ENCODE peak calls at places on chromosomes 13 and 19, in seven cellular contexts. K is immature natural killer cell; L is omental fat pad; W is dermis blood vessel endothelial cell; S is breast epithelium; A is activated naive CD4-positive, alpha-beta T cell; T is GM10248. Q is an unnamed sample.

GRCh38 chr13:51234676-51235075 is 12.5 kb downstream of the FAM124A start:
- DNase-seq in K (no peak), L (no peak), W (no peak), S (no peak), A (no peak), T (no peak), Q (no peak)

GRCh38 chr19:52923782-52924593 is 760 bp upstream of the ZNF888 start:
- DNase-seq in K (no peak), L (no peak), W (peak), S (peak), A (no peak), T (no peak), Q (peak)

GRCh38 chr13:91167706-91168459 is 179.6 kb upstream of the MIR17HG start:
- DNase-seq in K (no peak), L (no peak), W (no peak), S (no peak), A (no peak), T (no peak), Q (no peak)

GRCh38 chr13:33678906-33679657 is 138.9 kb upstream of the RFC3 start:
- DNase-seq in K (peak), L (peak), W (peak), S (peak), A (no peak), T (peak), Q (peak)

GRCh38 chr13:74767031-74767430 is 632.8 kb upstream of the KLF12 start:
- DNase-seq in K (no peak), L (no peak), W (no peak), S (no peak), A (no peak), T (no peak), Q (no peak)

GRCh38 chr13:38308736-38309135 is 40.9 kb upstream of the UFM1 start:
- DNase-seq in K (no peak), L (no peak), W (no peak), S (no peak), A (no peak), T (no peak), Q (no peak)

GRCh38 chr13:29509999-29510586 is 85.4 kb downstream of the SLC7A1 start:
- DNase-seq in K (no peak), L (no peak), W (no peak), S (no peak), A (no peak), T (no peak), Q (no peak)

GRCh38 chr13:51832471-51833152 is 12.4 kb downstream of the TMEM272 start:
- DNase-seq in K (peak), L (no peak), W (peak), S (no peak), A (peak), T (peak), Q (no peak)

GRCh38 chr19:39514840-39515550 is at the start of gene SELENOV:
- DNase-seq in K (no peak), L (no peak), W (no peak), S (no peak), A (no peak), T (no peak), Q (no peak)

GRCh38 chr19:41863209-41863931 is 3.3 kb downstream of the RPS19 start:
- DNase-seq in K (no peak), L (no peak), W (no peak), S (no peak), A (no peak), T (no peak), Q (no peak)

GRCh38 chr19:53659292-53659691 is 27.5 kb downstream of the DPRX start:
- DNase-seq in K (no peak), L (no peak), W (peak), S (peak), A (no peak), T (no peak), Q (no peak)

GRCh38 chr13:25932353-25932752 is 119.5 kb downstream of the SHISA2 start:
- DNase-seq in K (no peak), L (no peak), W (no peak), S (no peak), A (no peak), T (no peak), Q (no peak)

GRCh38 chr13:106230450-106230849 is 305.0 kb downstream of the EFNB2 start:
- DNase-seq in K (no peak), L (no peak), W (no peak), S (no peak), A (no peak), T (no peak), Q (no peak)

GRCh38 chr19:556611-557382 is 12.9 kb downstream of the GZMM start:
- DNase-seq in K (no peak), L (no peak), W (no peak), S (no peak), A (no peak), T (no peak), Q (no peak)

Q was measured in left ventricle myocardium superior.